ENCODE peak calls at places on chromosomes 2 and 18, in ten cellular contexts. S, R, W, V, D, Q, A, Z, Y and E are unnamed samples.

GRCh38 chr2:24048662-24049484 is 668 bp upstream of the FKBP1B start:
- DNase-seq in S (no peak), R (no peak), W (no peak), V (no peak), D (no peak), Q (no peak), A (no peak), Z (no peak), Y (no peak), E (no peak)

GRCh38 chr2:112151701-112152440 is 13.7 kb downstream of the FBLN7 start:
- DNase-seq in S (no peak), R (no peak), W (no peak), V (no peak), D (no peak), Q (no peak), A (no peak), Z (no peak), Y (no peak), E (no peak)

GRCh38 chr2:68740184-68740914 is 5.7 kb downstream of the ARHGAP25 start:
- DNase-seq in S (no peak), R (peak), W (no peak), V (no peak), D (no peak), Q (peak), A (peak), Z (no peak), Y (no peak), E (no peak)

GRCh38 chr18:43031169-43031568 is 84.3 kb downstream of the RIT2 start:
- DNase-seq in S (no peak), R (no peak), W (no peak), V (no peak), D (no peak), Q (no peak), A (no peak), Z (no peak), Y (no peak), E (no peak)

GRCh38 chr2:85277416-85278158 is 50.2 kb downstream of the TGOLN2 start:
- DNase-seq in S (no peak), R (peak), W (no peak), V (no peak), D (peak), Q (peak), A (peak), Z (no peak), Y (no peak), E (peak)

GRCh38 chr2:236063994-236064393 is 104.2 kb downstream of the GBX2 start:
- DNase-seq in S (no peak), R (no peak), W (no peak), V (no peak), D (no peak), Q (no peak), A (no peak), Z (no peak), Y (no peak), E (no peak)

GRCh38 chr2:239826376-239826775 is 198.8 kb downstream of the NDUFA10 start:
- DNase-seq in S (no peak), R (no peak), W (no peak), V (no peak), D (no peak), Q (no peak), A (no peak), Z (no peak), Y (no peak), E (no peak)

GRCh38 chr2:27509326-27509725 is 12.7 kb downstream of the GCKR start:
- DNase-seq in S (no peak), R (peak), W (no peak), V (peak), D (peak), Q (peak), A (peak), Z (no peak), Y (no peak), E (peak)

GRCh38 chr2:71611781-71612545 is 158.6 kb downstream of the DYSF start:
- DNase-seq in S (no peak), R (no peak), W (no peak), V (no peak), D (no peak), Q (no peak), A (no peak), Z (no peak), Y (peak), E (no peak)

GRCh38 chr2:120616261-120616660 is 119.4 kb upstream of the GLI2 start:
- DNase-seq in S (no peak), R (no peak), W (no peak), V (no peak), D (no peak), Q (no peak), A (no peak), Z (no peak), Y (no peak), E (no peak)

GRCh38 chr18:36296591-36297418 is 708 bp upstream of the FHOD3 start:
- DNase-seq in S (peak), R (peak), W (peak), V (peak), D (peak), Q (peak), A (peak), Z (no peak), Y (peak), E (peak)

GRCh38 chr18:6052449-6052913 is 157.2 kb upstream of the TMEM200C start:
- DNase-seq in S (no peak), R (no peak), W (no peak), V (no peak), D (no peak), Q (peak), A (no peak), Z (no peak), Y (peak), E (no peak)

GRCh38 chr2:109516445-109517117 is 97.2 kb downstream of the SEPTIN10 start:
- DNase-seq in S (no peak), R (peak), W (no peak), V (no peak), D (no peak), Q (peak), A (no peak), Z (no peak), Y (peak), E (no peak)

GRCh38 chr18:9914584-9915290 is 921 bp downstream of the VAPA start:
- DNase-seq in S (peak), R (peak), W (peak), V (peak), D (peak), Q (peak), A (peak), Z (peak), Y (peak), E (no peak)

GRCh38 chr2:23207871-23208270 is 177.1 kb upstream of the KLHL29 start:
- DNase-seq in S (no peak), R (no peak), W (no peak), V (no peak), D (no peak), Q (no peak), A (peak), Z (no peak), Y (no peak), E (no peak)

GRCh38 chr2:122683018-122683417 is 927.6 kb downstream of the TSN start:
- DNase-seq in S (no peak), R (peak), W (no peak), V (no peak), D (no peak), Q (no peak), A (no peak), Z (no peak), Y (no peak), E (no peak)

GRCh38 chr2:224036731-224037376 is 2.2 kb downstream of the SERPINE2 start:
- DNase-seq in S (no peak), R (no peak), W (no peak), V (no peak), D (no peak), Q (no peak), A (no peak), Z (no peak), Y (no peak), E (no peak)

GRCh38 chr18:23703057-23703986 is 14.1 kb downstream of the LAMA3 start:
- DNase-seq in S (no peak), R (peak), W (no peak), V (no peak), D (peak), Q (peak), A (peak), Z (peak), Y (no peak), E (peak)

GRCh38 chr2:231523451-231524266 is 6.6 kb downstream of the NMUR1 start:
- DNase-seq in S (no peak), R (no peak), W (no peak), V (no peak), D (no peak), Q (no peak), A (no peak), Z (no peak), Y (no peak), E (no peak)

GRCh38 chr2:226799211-226799975 is at the start of gene IRS1:
- DNase-seq in S (peak), R (peak), W (peak), V (peak), D (peak), Q (peak), A (peak), Z (no peak), Y (peak), E (peak)

GRCh38 chr2:42182654-42183308 is 13.6 kb downstream of the EML4 start:
- DNase-seq in S (no peak), R (no peak), W (no peak), V (no peak), D (peak), Q (no peak), A (no peak), Z (no peak), Y (no peak), E (no peak)

GRCh38 chr2:82062469-82062868 is 1757.9 kb upstream of the LRRTM1 start:
- DNase-seq in S (no peak), R (no peak), W (no peak), V (no peak), D (no peak), Q (no peak), A (no peak), Z (no peak), Y (no peak), E (no peak)

GRCh38 chr2:235836416-235837042 is 331.7 kb downstream of the GBX2 start:
- DNase-seq in S (no peak), R (no peak), W (no peak), V (no peak), D (no peak), Q (peak), A (no peak), Z (no peak), Y (no peak), E (no peak)

GRCh38 chr18:56433919-56434318 is 204.5 kb downstream of the TXNL1 start:
- DNase-seq in S (no peak), R (no peak), W (no peak), V (no peak), D (no peak), Q (no peak), A (no peak), Z (no peak), Y (no peak), E (no peak)

GRCh38 chr18:21167641-21168372 is 56.2 kb upstream of the ROCK1 start:
- DNase-seq in S (no peak), R (peak), W (no peak), V (no peak), D (no peak), Q (no peak), A (no peak), Z (no peak), Y (no peak), E (no peak)

GRCh38 chr2:8307779-8308178 is 374.1 kb upstream of the ID2 start:
- DNase-seq in S (no peak), R (no peak), W (no peak), V (no peak), D (no peak), Q (no peak), A (no peak), Z (no peak), Y (no peak), E (no peak)

GRCh38 chr2:135817946-135818345 is 19.0 kb downstream of the LCT start:
- DNase-seq in S (no peak), R (no peak), W (no peak), V (no peak), D (no peak), Q (no peak), A (no peak), Z (no peak), Y (no peak), E (no peak)

GRCh38 chr2:39119732-39120520 is 925 bp downstream of the SOS1 start:
- DNase-seq in S (peak), R (peak), W (peak), V (no peak), D (peak), Q (peak), A (peak), Z (no peak), Y (peak), E (no peak)

GRCh38 chr2:85340034-85340892 is 12.5 kb upstream of the TGOLN2 start:
- DNase-seq in S (no peak), R (peak), W (no peak), V (no peak), D (no peak), Q (no peak), A (peak), Z (no peak), Y (no peak), E (no peak)

GRCh38 chr2:112187046-112187715 is 49.0 kb downstream of the FBLN7 start:
- DNase-seq in S (no peak), R (no peak), W (no peak), V (no peak), D (no peak), Q (no peak), A (no peak), Z (no peak), Y (no peak), E (no peak)

GRCh38 chr2:17646096-17646554 is 105.6 kb downstream of the VSNL1 start:
- DNase-seq in S (no peak), R (peak), W (no peak), V (peak), D (peak), Q (peak), A (peak), Z (peak), Y (peak), E (peak)
- H3K4me3 ChIP-seq in S (no peak), R (no peak), W (no peak), V (no peak), D (no peak), Q (no peak), A (no peak), Z (no peak), Y (no peak), E (no peak)

GRCh38 chr2:219277703-219278654 is 1.2 kb upstream of the DNAJB2 start:
- DNase-seq in S (peak), R (peak), W (peak), V (peak), D (peak), Q (peak), A (peak), Z (peak), Y (peak), E (no peak)
- H3K4me3 ChIP-seq in S (peak), R (no peak), W (no peak), V (no peak), D (no peak), Q (no peak), A (no peak), Z (no peak), Y (no peak), E (no peak)

GRCh38 chr2:63591566-63592175 is 2.9 kb downstream of the MDH1 start:
- DNase-seq in S (no peak), R (no peak), W (no peak), V (no peak), D (no peak), Q (no peak), A (no peak), Z (no peak), Y (no peak), E (no peak)
- H3K4me3 ChIP-seq in S (no peak), R (no peak), W (no peak), V (no peak), D (no peak), Q (no peak), A (no peak), Z (peak), Y (no peak), E (no peak)

GRCh38 chr2:11753452-11753885 is 7.0 kb downstream of the LPIN1 start:
- DNase-seq in S (no peak), R (no peak), W (peak), V (no peak), D (no peak), Q (no peak), A (no peak), Z (peak), Y (no peak), E (no peak)
- H3K4me3 ChIP-seq in S (peak), R (no peak), W (no peak), V (no peak), D (no peak), Q (no peak), A (no peak), Z (peak), Y (no peak), E (no peak)

DNA sequence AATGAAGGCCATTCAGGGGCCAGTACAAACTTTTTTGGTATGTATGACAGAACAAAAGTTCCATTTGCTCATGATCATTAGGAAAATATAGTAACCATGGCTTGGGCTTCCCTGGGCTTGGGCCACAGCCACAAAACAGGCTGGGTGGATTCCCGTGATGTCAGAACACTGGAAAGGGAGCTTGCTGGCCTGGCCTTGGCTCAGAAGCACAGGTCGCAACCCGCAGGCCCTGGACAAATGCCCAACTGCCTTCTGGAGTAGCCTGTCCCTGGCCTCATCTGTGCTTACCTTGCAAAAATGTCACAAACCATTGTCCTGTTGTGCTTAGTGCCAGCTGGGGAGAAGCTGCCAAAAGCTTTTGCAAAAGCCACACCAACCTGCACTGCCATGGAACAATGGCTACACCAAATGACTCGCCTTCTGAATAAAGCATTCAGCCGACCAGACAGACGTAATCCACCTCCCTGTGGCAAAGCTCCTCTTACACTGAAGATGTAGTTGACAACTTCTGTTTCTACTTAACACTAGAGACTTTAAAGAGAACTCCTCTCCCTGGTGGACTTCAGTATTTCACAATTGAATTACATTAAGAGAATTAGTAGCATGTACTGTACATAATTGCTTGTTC is 125.5 kb downstream of the ANKRD44 start:
- DNase-seq in S (peak), R (peak), W (no peak), V (peak), D (no peak), Q (peak), A (peak), Z (no peak), Y (peak), E (no peak)
- H3K4me3 ChIP-seq in S (no peak), R (no peak), W (no peak), V (no peak), D (no peak), Q (no peak), A (no peak), Z (no peak), Y (no peak), E (no peak)

GRCh38 chr2:174333017-174333501 is 1.7 kb upstream of the SP9 start:
- DNase-seq in S (no peak), R (no peak), W (no peak), V (no peak), D (no peak), Q (no peak), A (no peak), Z (no peak), Y (no peak), E (no peak)
- H3K4me3 ChIP-seq in S (no peak), R (no peak), W (no peak), V (no peak), D (peak), Q (no peak), A (no peak), Z (no peak), Y (no peak), E (no peak)

GRCh38 chr2:172736419-172737174 is 952 bp downstream of the RAPGEF4 start:
- DNase-seq in S (no peak), R (no peak), W (no peak), V (no peak), D (no peak), Q (no peak), A (no peak), Z (no peak), Y (no peak), E (no peak)
- H3K4me3 ChIP-seq in S (peak), R (no peak), W (no peak), V (peak), D (no peak), Q (peak), A (no peak), Z (peak), Y (peak), E (peak)

DNA sequence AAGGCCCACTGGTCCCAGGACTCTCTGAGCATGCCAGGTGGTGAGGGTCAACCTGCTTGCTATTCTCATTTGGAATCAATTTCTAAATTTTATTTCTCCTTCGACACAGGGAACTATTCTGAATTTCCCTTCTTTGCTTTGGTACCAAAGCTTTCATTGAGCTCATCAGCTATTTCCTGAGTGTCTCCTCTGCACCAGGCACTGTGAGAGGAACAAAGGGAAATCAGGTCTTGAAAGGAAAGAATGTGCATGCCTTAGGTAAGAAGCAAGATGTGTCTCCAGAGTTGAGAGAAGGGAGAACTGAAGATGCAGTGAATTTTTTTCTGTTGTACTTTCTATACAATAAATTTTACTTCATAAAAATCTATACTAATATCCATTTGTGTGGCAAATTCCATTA is 17.9 kb downstream of the SPATS2L start:
- DNase-seq in S (no peak), R (no peak), W (no peak), V (no peak), D (no peak), Q (no peak), A (no peak), Z (no peak), Y (no peak), E (no peak)
- H3K4me3 ChIP-seq in S (no peak), R (no peak), W (no peak), V (no peak), D (no peak), Q (no peak), A (no peak), Z (no peak), Y (no peak), E (no peak)

GRCh38 chr2:63849381-63850203 is 7.9 kb downstream of the UGP2 start:
- DNase-seq in S (no peak), R (peak), W (no peak), V (peak), D (peak), Q (no peak), A (peak), Z (no peak), Y (no peak), E (no peak)
- H3K4me3 ChIP-seq in S (peak), R (no peak), W (no peak), V (no peak), D (peak), Q (no peak), A (peak), Z (no peak), Y (no peak), E (no peak)